ENCODE peak calls at places on chromosomes 2 and 18, in ten cellular contexts. I, Q, G, T, E, K, P, Y, V and U are unnamed samples.

GRCh38 chr2:196453613-196454047 is 185.9 kb upstream of the CCDC150 start:
- DNase-seq in G (peak), P (peak), Q (peak), K (peak), E (peak), I (no peak), V (peak), T (peak), Y (peak), U (peak)

GRCh38 chr18:7592305-7593071 is 25.4 kb downstream of the PTPRM start:
- DNase-seq in I (no peak), E (no peak), T (no peak), Y (no peak), K (no peak), G (no peak), P (peak), Q (no peak), V (peak), U (no peak)

GRCh38 chr18:57768557-57769326 is 34.4 kb downstream of the ATP8B1 start:
- DNase-seq in K (peak), Y (peak), P (no peak), G (no peak), Q (no peak), T (no peak), V (no peak), E (no peak), I (no peak), U (no peak)

GRCh38 chr2:183495079-183495478 is 370.8 kb downstream of the NUP35 start:
- DNase-seq in I (no peak), G (no peak), T (no peak), P (no peak), E (no peak), Y (no peak), V (no peak), Q (no peak), K (no peak), U (no peak)

GRCh38 chr2:48569433-48569832 is 39.5 kb downstream of the STON1 start:
- DNase-seq in K (peak), T (no peak), P (no peak), V (no peak), Y (no peak), I (no peak), E (no peak), Q (no peak), G (no peak), U (peak)

GRCh38 chr2:240785424-240786335 is 34.3 kb downstream of the KIF1A start:
- DNase-seq in Y (no peak), T (no peak), K (no peak), P (no peak), Q (peak), E (no peak), I (no peak), V (no peak), G (no peak), U (no peak)

GRCh38 chr2:197168705-197169104 is 141.9 kb downstream of the ANKRD44 start:
- DNase-seq in T (peak), V (peak), E (no peak), P (peak), K (peak), I (peak), Q (peak), Y (peak), G (peak), U (peak)

GRCh38 chr2:103462101-103462500 is 700.3 kb downstream of the TMEM182 start:
- DNase-seq in G (no peak), K (no peak), Q (no peak), P (no peak), I (no peak), T (no peak), E (no peak), V (no peak), Y (no peak), U (no peak)

GRCh38 chr2:190105554-190105953 is 43.0 kb upstream of the MSTN start:
- DNase-seq in Q (no peak), Y (no peak), E (no peak), P (no peak), I (no peak), V (no peak), T (no peak), G (no peak), K (no peak), U (no peak)

GRCh38 chr2:218081063-218081462 is 12.0 kb downstream of the RUFY4 start:
- DNase-seq in Q (no peak), E (no peak), P (no peak), V (no peak), K (no peak), Y (no peak), T (no peak), I (no peak), G (no peak), U (peak)

GRCh38 chr2:133676392-133677130 is 108.3 kb upstream of the NCKAP5 start:
- DNase-seq in Y (peak), E (no peak), Q (no peak), G (no peak), P (no peak), V (no peak), T (no peak), K (peak), I (no peak), U (no peak)

GRCh38 chr2:227890495-227891079 is 19.2 kb downstream of the DAW1 start:
- DNase-seq in V (no peak), K (peak), G (peak), Q (no peak), E (peak), Y (peak), I (no peak), T (no peak), P (no peak), U (peak)

GRCh38 chr18:21997207-21998143 is 171.9 kb upstream of the GATA6 start:
- DNase-seq in E (no peak), I (no peak), G (peak), K (peak), T (no peak), P (peak), Y (peak), Q (no peak), V (peak), U (peak)

GRCh38 chr2:100257939-100258338 is 64.4 kb downstream of the LONRF2 start:
- DNase-seq in E (no peak), Q (no peak), Y (peak), P (no peak), T (no peak), V (no peak), K (peak), G (no peak), I (no peak), U (no peak)

GRCh38 chr2:190972846-190973245 is 41.1 kb downstream of the STAT1 start:
- DNase-seq in Y (peak), P (no peak), K (peak), E (no peak), G (no peak), Q (no peak), T (no peak), I (no peak), V (no peak), U (no peak)

GRCh38 chr2:217314021-217314460 is 454.2 kb upstream of the TNP1 start:
- DNase-seq in K (no peak), T (no peak), G (no peak), Y (no peak), Q (no peak), E (no peak), I (no peak), P (no peak), V (no peak), U (no peak)

GRCh38 chr2:240467149-240467642 is 31.7 kb downstream of the GPC1 start:
- DNase-seq in K (no peak), Y (no peak), I (no peak), E (no peak), G (no peak), Q (no peak), P (no peak), T (no peak), V (no peak), U (no peak)

GRCh38 chr2:111995148-111995547 is 59.9 kb upstream of the TMEM87B start:
- DNase-seq in P (no peak), E (no peak), T (no peak), Y (no peak), Q (no peak), G (no peak), V (no peak), K (no peak), I (no peak), U (no peak)

GRCh38 chr2:68368657-68369339 is 3.7 kb downstream of the PLEK start:
- DNase-seq in Y (peak), Q (no peak), I (no peak), T (no peak), V (no peak), P (no peak), G (no peak), E (no peak), K (peak), U (peak)

GRCh38 chr2:8709611-8710010 is 27.8 kb downstream of the ID2 start:
- DNase-seq in G (no peak), P (no peak), K (no peak), T (no peak), I (no peak), Y (no peak), E (no peak), Q (no peak), V (no peak), U (no peak)

GRCh38 chr2:165766326-165766927 is 27.6 kb downstream of the GALNT3 start:
- DNase-seq in Q (no peak), E (no peak), P (no peak), V (no peak), I (no peak), G (no peak), K (no peak), Y (no peak), T (no peak), U (peak)

GRCh38 chr18:46320297-46320696 is 216.1 kb downstream of the HAUS1 start:
- DNase-seq in T (no peak), Y (no peak), E (no peak), K (no peak), P (no peak), I (no peak), Q (no peak), G (no peak), V (no peak), U (peak)

GRCh38 chr2:83055338-83056010 is 1403.6 kb downstream of the SUCLG1 start:
- DNase-seq in E (no peak), V (no peak), I (no peak), Y (peak), K (peak), P (no peak), G (no peak), Q (no peak), T (no peak), U (no peak)

GRCh38 chr2:215435261-215435808 is 533 bp downstream of the FN1 start:
- DNase-seq in Q (no peak), G (no peak), T (no peak), P (peak), Y (peak), K (no peak), I (no peak), E (no peak), V (peak), U (no peak)

GRCh38 chr18:56748698-56749268 is 97.6 kb downstream of the WDR7 start:
- DNase-seq in I (no peak), E (peak), P (no peak), V (peak), G (peak), Y (peak), Q (no peak), T (no peak), K (peak), U (peak)

GRCh38 chr18:34773961-34774754 is 64.1 kb downstream of the DTNA start:
- DNase-seq in G (no peak), P (no peak), K (peak), E (peak), I (no peak), Y (peak), V (no peak), T (no peak), Q (no peak), U (no peak)

GRCh38 chr2:160664603-160665145 is 171.1 kb upstream of the RBMS1 start:
- DNase-seq in E (no peak), Y (no peak), V (no peak), P (no peak), Q (no peak), T (no peak), K (no peak), I (no peak), G (no peak), U (no peak)

GRCh38 chr2:10497797-10498251 is 49.7 kb upstream of the ODC1 start:
- DNase-seq in E (no peak), Y (peak), K (peak), I (peak), P (no peak), T (peak), Q (peak), G (no peak), V (no peak), U (no peak)

GRCh38 chr2:9249036-9249800 is 42.6 kb downstream of the ASAP2 start:
- DNase-seq in I (no peak), E (no peak), K (peak), V (no peak), G (no peak), Q (no peak), T (no peak), P (no peak), Y (peak), U (no peak)

GRCh38 chr18:47882641-47883040 is 47.8 kb downstream of the SMAD2 start:
- DNase-seq in T (no peak), G (no peak), K (peak), Q (no peak), I (no peak), P (no peak), V (no peak), Y (peak), E (no peak), U (no peak)

GRCh38 chr2:168852487-168852886 is 37.7 kb downstream of the SPC25 start:
- DNase-seq in P (no peak), K (no peak), I (no peak), V (no peak), G (no peak), Q (no peak), T (no peak), Y (no peak), E (no peak), U (no peak)

GRCh38 chr18:46877329-46877987 is 39.8 kb downstream of the PIAS2 start:
- DNase-seq in K (no peak), Q (no peak), I (no peak), G (no peak), T (no peak), E (no peak), V (no peak), P (no peak), Y (no peak), U (no peak)